ENCODE peak calls at places on chromosomes 4 and X, in five cellular contexts. One of them, this sample, is unnamed.

GRCh38 chr4:184648220-184649025 is 824 bp downstream of the CASP3 start:
- DNase-seq in memory B cell: no peak
- DNase-seq in NAMALWA: peak
- DNase-seq in RPMI7951: peak
- DNase-seq in aorta: peak
- DNase-seq in this sample: peak

GRCh38 chr4:171025776-171026175 is 787.4 kb upstream of the GALNTL6 start:
- DNase-seq in memory B cell: no peak
- DNase-seq in NAMALWA: no peak
- DNase-seq in RPMI7951: peak
- DNase-seq in aorta: no peak
- DNase-seq in this sample: no peak

GRCh38 chr4:100087743-100088142 is 102.5 kb downstream of the DDIT4L start:
- DNase-seq in memory B cell: no peak
- DNase-seq in NAMALWA: no peak
- DNase-seq in RPMI7951: no peak
- DNase-seq in aorta: no peak
- DNase-seq in this sample: no peak

GRCh38 chr4:173991321-173991720 is 292.1 kb downstream of the FBXO8 start:
- DNase-seq in memory B cell: no peak
- DNase-seq in NAMALWA: no peak
- DNase-seq in RPMI7951: no peak
- DNase-seq in aorta: no peak
- DNase-seq in this sample: peak

GRCh38 chr4:56742080-56742871 is 61.2 kb upstream of the HOPX start:
- DNase-seq in memory B cell: no peak
- DNase-seq in NAMALWA: no peak
- DNase-seq in RPMI7951: no peak
- DNase-seq in aorta: no peak
- DNase-seq in this sample: no peak

GRCh38 chr4:112523764-112524505 is 8.0 kb upstream of the NEUROG2 start:
- DNase-seq in memory B cell: peak
- DNase-seq in NAMALWA: peak
- DNase-seq in RPMI7951: peak
- DNase-seq in aorta: peak
- DNase-seq in this sample: peak

GRCh38 chrX:12327836-12328235 is 189.6 kb downstream of the FRMPD4 start:
- DNase-seq in memory B cell: no peak
- DNase-seq in NAMALWA: no peak
- DNase-seq in RPMI7951: no peak
- DNase-seq in aorta: no peak
- DNase-seq in this sample: no peak

GRCh38 chrX:10360121-10360520 is 203.3 kb downstream of the CLCN4 start:
- DNase-seq in memory B cell: no peak
- DNase-seq in NAMALWA: no peak
- DNase-seq in RPMI7951: peak
- DNase-seq in aorta: no peak
- DNase-seq in this sample: no peak

GRCh38 chrX:21702725-21703228 is 44.6 kb upstream of the KLHL34 start:
- DNase-seq in memory B cell: no peak
- DNase-seq in NAMALWA: no peak
- DNase-seq in RPMI7951: no peak
- DNase-seq in aorta: no peak
- DNase-seq in this sample: no peak

GRCh38 chr4:148216866-148217814 is 225.1 kb downstream of the NR3C2 start:
- DNase-seq in memory B cell: no peak
- DNase-seq in NAMALWA: peak
- DNase-seq in RPMI7951: peak
- DNase-seq in aorta: no peak
- DNase-seq in this sample: no peak

GRCh38 chr4:111296466-111296865 is 673.6 kb upstream of the PITX2 start:
- DNase-seq in memory B cell: no peak
- DNase-seq in NAMALWA: no peak
- DNase-seq in RPMI7951: no peak
- DNase-seq in aorta: no peak
- DNase-seq in this sample: no peak

GRCh38 chrX:100980608-100981497 is 11.3 kb downstream of the ARL13A start:
- DNase-seq in memory B cell: no peak
- DNase-seq in NAMALWA: no peak
- DNase-seq in RPMI7951: peak
- DNase-seq in aorta: peak
- DNase-seq in this sample: no peak

GRCh38 chr4:184439856-184440592 is 34.3 kb downstream of the IRF2 start:
- DNase-seq in memory B cell: no peak
- DNase-seq in NAMALWA: no peak
- DNase-seq in RPMI7951: no peak
- DNase-seq in aorta: no peak
- DNase-seq in this sample: no peak

GRCh38 chr4:172656055-172656454 is 512.6 kb upstream of the GALNT7 start:
- DNase-seq in memory B cell: no peak
- DNase-seq in NAMALWA: no peak
- DNase-seq in RPMI7951: no peak
- DNase-seq in aorta: no peak
- DNase-seq in this sample: no peak

GRCh38 chr4:154332681-154333421 is 158.7 kb downstream of the DCHS2 start:
- DNase-seq in memory B cell: peak
- DNase-seq in NAMALWA: no peak
- DNase-seq in RPMI7951: peak
- DNase-seq in aorta: no peak
- DNase-seq in this sample: peak